ENCODE peak calls at places on chromosomes 1 and 21, in four cellular contexts. U is small intestine, G is lower lobe of right lung, K is fibroblast of lung. E is an unnamed sample. For H3K4me1, the result is how much of the 10 kb centered on the place peaks cover.

GRCh38 chr1:3668585-3669300 is 16.4 kb downstream of the TP73 start:
- DNase-seq in K (peak), U (peak), G (peak), E (no peak)

GRCh38 chr21:32206631-32207030 is 72.2 kb downstream of the MIS18A start:
- DNase-seq in U (no peak), G (no peak), K (no peak), E (no peak)

GRCh38 chr1:27505420-27505680 is 15.4 kb upstream of the WASF2 start:
- DNase-seq in G (no peak), U (no peak), K (no peak), E (no peak)

GRCh38 chr1:117067528-117068370 is 7.6 kb downstream of the TTF2 start:
- DNase-seq in K (peak), G (no peak), U (peak), E (peak)

GRCh38 chr1:19921310-19921709 is 2.1 kb downstream of the PLA2G2E start:
- DNase-seq in G (no peak), U (peak), K (no peak), E (no peak)

GRCh38 chr1:228723287-228723686 is 12.0 kb upstream of the RHOU start:
- DNase-seq in G (no peak), U (no peak), K (no peak), E (no peak)

GRCh38 chr1:43973981-43974442 is 748 bp upstream of the ATP6V0B start:
- DNase-seq in G (no peak), U (no peak), K (no peak), E (peak)

GRCh38 chr1:5980314-5981008 is 11.8 kb downstream of the NPHP4 start:
- DNase-seq in K (peak), U (no peak), G (peak), E (peak)

GRCh38 chr1:177385760-177386698 is 215.3 kb downstream of the BRINP2 start:
- DNase-seq in K (no peak), U (no peak), G (no peak), E (no peak)

GRCh38 chr1:165073402-165074007 is 283.0 kb downstream of the LMX1A start:
- DNase-seq in G (no peak), K (peak), U (peak), E (peak)

GRCh38 chr1:26970810-26971209 is 10.5 kb upstream of the KDF1 start:
- DNase-seq in U (peak), G (no peak), K (peak), E (no peak)

GRCh38 chr1:207103892-207104373 is at the start of gene C4BPA:
- DNase-seq in K (no peak), G (no peak), U (peak), E (no peak)

GRCh38 chr1:53089478-53090226 is 27.6 kb downstream of the PODN start:
- DNase-seq in U (peak), G (no peak), K (peak), E (peak)

GRCh38 chr1:234541281-234541975 is 62.4 kb upstream of the TARBP1 start:
- DNase-seq in U (no peak), K (peak), G (no peak), E (no peak)

GRCh38 chr1:21436488-21437340 is 3.2 kb upstream of the NBPF3 start:
- DNase-seq in U (peak), G (peak), K (no peak), E (no peak)

GRCh38 chr1:93844262-93845045 is 34.6 kb downstream of the DNTTIP2 start:
- DNase-seq in G (no peak), K (peak), U (peak), E (peak)

GRCh38 chr1:229819091-229819490 is 193.0 kb downstream of the URB2 start:
- DNase-seq in G (no peak), K (no peak), U (no peak), E (no peak)

GRCh38 chr1:101240041-101240430 is 3.2 kb downstream of the S1PR1 start:
- DNase-seq in G (no peak), U (no peak), K (no peak), E (no peak)

GRCh38 chr1:5563861-5564577 is 428.2 kb downstream of the NPHP4 start:
- DNase-seq in U (no peak), G (no peak), K (no peak), E (no peak)

GRCh38 chr1:67939942-67940341 is 106.7 kb upstream of the GNG12 start:
- DNase-seq in G (no peak), U (no peak), K (no peak), E (no peak)

GRCh38 chr1:21638531-21639341 is 30.4 kb downstream of the RAP1GAP start:
- DNase-seq in K (peak), G (peak), U (peak), E (no peak)

GRCh38 chr1:212368073-212368484 is 46.6 kb downstream of the PACC1 start:
- DNase-seq in U (peak), G (no peak), K (peak), E (peak)

GRCh38 chr1:24107462-24108225 is 4.3 kb downstream of the MYOM3 start:
- DNase-seq in U (peak), G (peak), K (peak), E (peak)

GRCh38 chr1:25204797-25205441 is 27.4 kb downstream of the SYF2 start:
- DNase-seq in G (no peak), K (peak), U (peak), E (peak)

GRCh38 chr1:22327411-22327810 is 124.2 kb upstream of the ZBTB40 start:
- DNase-seq in K (no peak), U (no peak), G (no peak), E (no peak)

GRCh38 chr1:39933956-39934941 is 20.7 kb upstream of the MFSD2A start:
- DNase-seq in U (peak), K (peak), G (peak), E (peak)

GRCh38 chr1:147073062-147073432 is 99.2 kb downstream of the PRKAB2 start:
- DNase-seq in U (no peak), G (no peak), K (no peak), E (no peak)

GRCh38 chr1:247445775-247446364 is 12.0 kb downstream of the OR2B11 start:
- DNase-seq in U (no peak), K (no peak), G (peak), E (no peak)

GRCh38 chr1:209073879-209074278 is 509.6 kb upstream of the CAMK1G start:
- DNase-seq in K (no peak), G (no peak), U (no peak), E (no peak)

GRCh38 chr1:27005648-27006496 is 6.8 kb downstream of the TENT5B start:
- DNase-seq in G (peak), U (no peak), K (peak), E (peak)

GRCh38 chr1:201946224-201946908 is at the start of gene LMOD1:
- DNase-seq in U (peak), K (peak), G (peak), E (peak)

GRCh38 chr21:17463441-17463840 is 49.4 kb upstream of the CXADR start:
- DNase-seq in G (no peak), U (no peak), K (peak), E (peak)

GRCh38 chr21:43986544-43987451 is 25.3 kb upstream of the TRAPPC10 start:
- DNase-seq in U (no peak), K (no peak), G (no peak), E (peak)

GRCh38 chr1:204174958-204175357 is 8.8 kb upstream of the REN start:
- DNase-seq in U (no peak), K (no peak), G (no peak), E (peak)

GRCh38 chr1:243950166-243950565 is 100.1 kb upstream of the AKT3 start:
- DNase-seq in U (no peak), K (peak), G (no peak), E (peak)

GRCh38 chr1:197393105-197393504 is 125.1 kb downstream of the CRB1 start:
- DNase-seq in U (no peak), K (peak), G (no peak), E (no peak)

GRCh38 chr1:201280884-201281283 is 2.4 kb upstream of the PKP1 start:
- DNase-seq in G (no peak), U (no peak), K (no peak), E (no peak)

GRCh38 chr1:33259879-33260278 is 3.6 kb downstream of the ZNF362 start:
- DNase-seq in U (no peak), G (no peak), K (no peak), E (peak)
- H3K4me1 ChIP-seq in U (under half), G (half or more), K (under half), E (under half)

GRCh38 chr21:28090546-28090945 is 902.1 kb downstream of the LTN1 start:
- DNase-seq in U (no peak), K (no peak), G (no peak), E (no peak)

GRCh38 chr21:28089599-28090421 is 902.9 kb downstream of the LTN1 start:
- DNase-seq in G (no peak), U (peak), K (no peak), E (no peak)

GRCh38 chr21:28086861-28087581 is 905.7 kb downstream of the LTN1 start:
- DNase-seq in K (no peak), U (no peak), G (no peak), E (no peak)

DNA sequence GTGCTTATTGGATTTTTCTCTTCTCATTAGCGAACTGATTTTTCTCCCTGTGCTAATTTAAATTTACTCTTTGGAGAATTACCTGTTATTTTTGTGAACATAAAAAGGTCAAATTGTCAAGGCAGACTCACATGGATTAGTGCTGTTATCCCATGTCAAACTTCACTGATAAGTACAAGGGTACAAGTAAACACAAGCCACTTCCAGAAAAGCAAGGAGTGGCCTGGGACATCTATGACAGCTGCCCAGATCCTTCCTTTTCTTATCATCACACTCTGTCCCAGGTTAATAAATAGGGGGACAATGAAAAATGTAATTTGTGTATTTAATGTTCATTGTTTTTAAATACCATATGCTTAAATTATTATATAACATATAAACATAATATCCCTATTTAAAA is 901.2 kb downstream of the LTN1 start:
- DNase-seq in U (no peak), K (no peak), G (no peak), E (no peak)
- H3K27ac ChIP-seq in U (no peak), K (no peak), G (no peak), E (no peak)

DNA sequence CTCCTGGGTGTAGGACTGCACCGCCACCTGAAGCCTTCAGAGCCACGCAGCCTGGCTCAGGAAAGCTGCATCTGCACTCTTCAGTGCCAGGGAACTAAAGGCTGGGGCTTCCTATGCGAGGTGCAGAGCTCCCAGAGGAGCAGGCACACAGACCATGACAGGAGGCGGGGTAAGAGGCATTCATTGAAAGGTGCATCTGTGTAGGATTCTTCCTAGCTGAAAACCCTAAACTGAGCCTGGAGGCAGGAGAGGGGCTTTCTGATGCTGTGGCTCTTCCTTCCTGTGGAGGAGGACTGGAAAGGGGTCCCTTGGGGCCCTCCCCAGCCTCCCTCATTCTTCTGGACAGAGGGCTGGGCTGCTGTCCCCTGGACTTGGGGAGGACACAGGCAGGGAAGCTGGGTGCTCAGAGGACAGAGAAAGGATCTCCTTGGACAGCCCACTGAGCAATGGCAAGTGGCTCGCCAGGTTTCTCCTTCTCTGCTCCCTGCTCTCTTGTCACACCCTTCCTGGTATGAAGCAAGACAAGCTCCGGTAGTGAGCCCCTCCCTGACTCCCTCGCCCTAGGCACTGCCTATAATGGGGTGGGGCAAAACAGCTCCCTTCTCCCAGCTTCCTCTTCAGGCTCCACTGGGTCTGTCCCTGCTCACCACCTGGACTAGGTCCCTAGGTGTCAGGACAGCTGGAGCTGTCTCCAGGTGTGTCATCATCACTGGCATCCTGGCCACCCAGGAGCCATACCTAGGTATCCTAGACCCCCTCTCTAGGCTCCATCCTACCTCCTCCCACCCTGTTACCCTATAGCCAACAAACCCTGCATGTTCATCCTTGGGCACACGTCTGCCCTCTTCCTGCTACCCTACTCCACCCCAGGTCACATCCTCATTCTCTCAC is 20.0 kb downstream of the S100A6 start:
- DNase-seq in G (peak), U (peak), K (no peak), E (no peak)
- H3K4me3 ChIP-seq in G (no peak), U (no peak), K (no peak), E (no peak)

GRCh38 chr1:12456979-12457378 is 161.0 kb downstream of the DHRS3 start:
- DNase-seq in K (peak), U (no peak), G (no peak), E (no peak)

GRCh38 chr1:12460911-12461621 is 156.9 kb downstream of the DHRS3 start:
- DNase-seq in U (no peak), G (no peak), K (peak), E (no peak)

GRCh38 chr1:12457771-12458170 is 160.2 kb downstream of the DHRS3 start:
- DNase-seq in K (peak), U (no peak), G (no peak), E (no peak)

GRCh38 chr1:12460121-12460520 is 157.9 kb downstream of the DHRS3 start:
- DNase-seq in U (no peak), G (no peak), K (no peak), E (no peak)

GRCh38 chr1:12458571-12458970 is 159.4 kb downstream of the DHRS3 start:
- DNase-seq in G (no peak), K (no peak), U (no peak), E (no peak)
- H3K4me1 ChIP-seq in G (half or more), K (under half), U (under half), E (half or more)

GRCh38 chr1:184604152-184604900 is 150.3 kb downstream of the EDEM3 start:
- DNase-seq in G (no peak), K (no peak), U (no peak), E (no peak)

GRCh38 chr1:184608990-184609389 is 145.7 kb downstream of the EDEM3 start:
- DNase-seq in K (no peak), U (no peak), G (no peak), E (no peak)

GRCh38 chr1:184605941-184606340 is 148.7 kb downstream of the EDEM3 start:
- DNase-seq in U (no peak), K (no peak), G (no peak), E (no peak)

GRCh38 chr1:184608581-184608980 is 146.1 kb downstream of the EDEM3 start:
- DNase-seq in K (no peak), G (no peak), U (no peak), E (no peak)

DNA sequence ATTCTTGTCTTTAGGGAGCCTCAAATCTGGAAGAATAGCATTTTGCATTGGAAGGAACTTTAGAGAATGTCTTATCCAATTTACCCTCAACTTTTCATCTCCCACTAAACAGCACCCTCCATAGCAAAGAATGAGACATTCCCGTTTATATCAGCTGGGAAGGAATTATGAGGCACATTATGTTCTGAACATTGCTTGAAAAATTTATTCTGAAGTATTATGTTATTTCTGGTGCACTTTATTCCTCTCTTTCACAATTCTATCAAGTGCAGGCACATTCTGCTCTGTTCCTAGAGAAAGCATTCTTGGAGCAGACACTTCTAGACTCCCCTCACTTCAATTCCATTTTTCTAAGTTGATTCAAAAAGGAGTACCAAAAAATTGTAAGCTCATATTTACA is 147.9 kb downstream of the EDEM3 start:
- DNase-seq in G (no peak), K (peak), U (no peak), E (no peak)
- H3K27ac ChIP-seq in G (no peak), K (no peak), U (no peak), E (no peak)

GRCh38 chr1:100168051-100168450 is 10.0 kb downstream of the LRRC39 start:
- DNase-seq in G (no peak), U (no peak), K (no peak), E (no peak)
- H3K4me3 ChIP-seq in G (no peak), U (no peak), K (no peak), E (no peak)

GRCh38 chr1:155062151-155062686 is 1.3 kb upstream of the EFNA4 start:
- DNase-seq in K (no peak), G (no peak), U (no peak), E (no peak)
- H3K4me1 ChIP-seq in K (under half), G (under half), U (under half), E (under half)

GRCh38 chr1:169043823-169044222 is 62.7 kb upstream of the ATP1B1 start:
- DNase-seq in K (no peak), U (no peak), G (no peak), E (no peak)

GRCh38 chr1:169044971-169045370 is 61.5 kb upstream of the ATP1B1 start:
- DNase-seq in U (no peak), G (no peak), K (no peak), E (no peak)

GRCh38 chr1:169042377-169042776 is 64.1 kb upstream of the ATP1B1 start:
- DNase-seq in G (no peak), U (no peak), K (no peak), E (no peak)

GRCh38 chr1:169044296-169044695 is 62.2 kb upstream of the ATP1B1 start:
- DNase-seq in G (no peak), K (no peak), U (peak), E (no peak)

GRCh38 chr1:169041371-169041770 is 65.1 kb upstream of the ATP1B1 start:
- DNase-seq in G (no peak), U (no peak), K (no peak), E (no peak)
- H3K27ac ChIP-seq in G (no peak), U (no peak), K (no peak), E (no peak)

GRCh38 chr21:45420623-45421041 is 15.7 kb downstream of the COL18A1 start:
- DNase-seq in K (no peak), G (peak), U (peak), E (peak)

GRCh38 chr21:45423201-45423955 is 18.4 kb downstream of the COL18A1 start:
- DNase-seq in K (no peak), G (peak), U (no peak), E (no peak)

GRCh38 chr21:45420061-45420521 is 15.1 kb downstream of the COL18A1 start:
- DNase-seq in K (no peak), U (no peak), G (peak), E (no peak)

GRCh38 chr21:45421071-45421845 is 16.3 kb downstream of the COL18A1 start:
- DNase-seq in U (peak), G (peak), K (no peak), E (no peak)

DNA sequence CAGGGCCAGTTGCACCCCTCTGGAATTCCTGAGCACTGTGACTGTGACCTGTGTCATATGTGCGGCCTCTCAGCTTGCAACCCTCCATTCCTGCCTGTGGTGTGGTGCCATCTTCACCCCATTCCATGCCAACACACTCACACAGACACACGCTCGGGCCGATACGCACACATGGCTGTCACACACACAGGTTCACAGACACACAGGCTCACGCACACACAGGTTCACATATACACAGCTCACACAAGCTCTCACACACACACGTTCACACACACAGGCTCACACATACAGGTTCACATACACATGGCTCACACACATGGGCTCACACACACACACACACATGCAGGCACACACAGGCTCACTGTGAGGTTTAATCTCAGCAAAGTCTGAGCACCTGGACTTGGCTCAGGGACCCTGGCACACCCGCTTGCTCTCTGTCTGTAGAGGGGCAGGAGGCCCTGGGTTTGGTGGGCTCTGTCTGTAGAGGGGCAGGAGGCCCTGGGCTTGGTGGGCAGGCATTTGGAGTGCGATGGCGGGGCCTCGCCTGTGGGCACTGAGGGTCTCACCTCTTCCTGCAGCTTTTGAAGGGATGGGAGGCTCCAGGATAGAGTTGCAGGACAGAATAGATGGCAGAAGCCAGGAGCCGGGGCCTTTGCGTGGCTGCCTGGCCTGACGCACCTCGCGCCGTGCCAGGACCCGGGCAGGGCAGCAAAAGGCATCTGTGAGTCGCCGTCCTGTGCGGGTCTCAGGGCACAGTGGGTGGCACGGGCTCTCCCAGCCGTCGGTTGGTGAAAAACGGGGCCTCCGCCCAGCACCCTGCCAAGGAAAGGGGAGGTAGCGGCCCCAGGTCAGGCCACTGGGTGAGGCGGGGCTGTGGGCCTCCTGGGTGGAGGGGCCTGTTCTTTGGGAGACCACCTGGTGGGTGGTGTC is 17.1 kb downstream of the COL18A1 start:
- DNase-seq in U (no peak), G (peak), K (no peak), E (no peak)
- H3K4me3 ChIP-seq in U (no peak), G (no peak), K (no peak), E (no peak)

E was measured in osteoblast.